ENCODE peak calls at places on chromosomes 2 and 18, in seven cellular contexts. F is activated naive CD4-positive, alpha-beta T cell; S is Right ventricle myocardium inferior; K is stimulated activated CD4-positive, alpha-beta T cell treated with anti-CD3 and anti-CD28 coated beads, TNF-alpha, amount 100 ng/mL, for 4 hours; M is vagina; Q is CD4-positive, alpha-beta T cell; Y is PC-3. C is an unnamed sample.

GRCh38 chr18:2002604-2003003 is 568.7 kb downstream of the METTL4 start:
- DNase-seq in Y (no peak), Q (no peak), S (no peak), K (no peak), F (no peak), M (no peak), C (no peak)

GRCh38 chr2:45169339-45170190 is 160.3 kb upstream of the SIX2 start:
- DNase-seq in M (no peak), Y (peak), Q (no peak), S (no peak), F (no peak), K (no peak), C (no peak)

GRCh38 chr2:168475636-168476035 is 19.6 kb downstream of the CERS6 start:
- DNase-seq in F (no peak), K (no peak), Y (no peak), M (no peak), Q (no peak), S (no peak), C (no peak)

GRCh38 chr2:47091118-47091517 is 64.0 kb downstream of the STPG4 start:
- DNase-seq in M (no peak), S (no peak), K (no peak), Y (no peak), Q (no peak), F (no peak), C (no peak)

GRCh38 chr2:112095654-112096053 is 40.6 kb downstream of the TMEM87B start:
- DNase-seq in F (no peak), Y (no peak), S (no peak), M (no peak), Q (no peak), K (no peak), C (no peak)

GRCh38 chr2:152611458-152612231 is 105.6 kb downstream of the PRPF40A start:
- DNase-seq in F (no peak), S (no peak), Q (no peak), K (no peak), Y (no peak), M (no peak), C (peak)

GRCh38 chr2:12074126-12074883 is 327.9 kb downstream of the LPIN1 start:
- DNase-seq in K (no peak), M (no peak), S (no peak), Y (no peak), F (no peak), Q (no peak), C (no peak)

GRCh38 chr18:68791801-68792200 is 6.1 kb upstream of the CCDC102B start:
- DNase-seq in F (no peak), M (no peak), Q (no peak), K (no peak), Y (no peak), S (no peak), C (no peak)

GRCh38 chr2:113178891-113179290 is 5.1 kb downstream of the PSD4 start:
- DNase-seq in Y (no peak), S (no peak), M (no peak), K (no peak), F (no peak), Q (no peak), C (no peak)

GRCh38 chr18:74768096-74768495 is 170.4 kb downstream of the ZNF407 start:
- DNase-seq in Y (no peak), Q (no peak), K (no peak), S (no peak), M (no peak), F (no peak), C (no peak)

GRCh38 chr18:51490417-51490816 is 292.9 kb upstream of the MEX3C start:
- DNase-seq in K (no peak), M (no peak), S (no peak), Q (no peak), F (no peak), Y (no peak), C (no peak)

GRCh38 chr2:129255610-129256313 is 723.7 kb upstream of the RAB6C start:
- DNase-seq in S (no peak), Q (no peak), M (no peak), Y (no peak), K (no peak), F (no peak), C (no peak)

GRCh38 chr2:223797811-223798721 is 39.3 kb downstream of the AP1S3 start:
- DNase-seq in F (no peak), Y (peak), S (no peak), M (no peak), Q (no peak), K (no peak), C (no peak)

GRCh38 chr18:14949800-14950415 is 201.9 kb downstream of the ANKRD30B start:
- DNase-seq in M (peak), F (no peak), Y (peak), S (peak), K (no peak), Q (no peak), C (no peak)

GRCh38 chr2:240069846-240070245 is 16.5 kb upstream of the OR6B3 start:
- DNase-seq in S (no peak), K (no peak), Y (peak), F (no peak), Q (no peak), M (no peak), C (no peak)

GRCh38 chr2:174465327-174465726 is 21.5 kb downstream of the GPR155 start:
- DNase-seq in M (no peak), Q (no peak), S (no peak), Y (no peak), K (no peak), F (no peak), C (no peak)

GRCh38 chr2:117771969-117772630 is 42.4 kb upstream of the DDX18 start:
- DNase-seq in K (no peak), Q (no peak), M (no peak), S (no peak), F (no peak), Y (peak), C (no peak)

GRCh38 chr2:195003926-195004325 is 653.1 kb upstream of the SLC39A10 start:
- DNase-seq in Y (no peak), K (no peak), F (no peak), M (no peak), Q (no peak), S (no peak), C (no peak)

C was measured in right atrium auricular region.